ENCODE peak calls at places on chromosomes 4 and X, in five cellular contexts. P, E, Y, L and X are unnamed samples.

GRCh38 chrX:155148724-155149537 is 67.3 kb upstream of the VBP1 start:
- DNase-seq in Y (peak), E (peak), L (no peak), P (no peak), X (peak)

GRCh38 chrX:143171703-143172102 is 146.0 kb downstream of the SPANXN4 start:
- DNase-seq in E (no peak), P (no peak), Y (no peak), L (no peak), X (no peak)

GRCh38 chrX:44489515-44489914 is 53.1 kb downstream of the FUNDC1 start:
- DNase-seq in Y (no peak), E (no peak), P (no peak), L (no peak), X (no peak)

GRCh38 chr4:55543858-55544257 is 2.9 kb downstream of the CLOCK start:
- DNase-seq in Y (no peak), E (peak), L (no peak), P (peak), X (peak)

GRCh38 chr4:142566243-142566642 is 279.9 kb downstream of the INPP4B start:
- DNase-seq in P (no peak), E (no peak), Y (no peak), L (no peak), X (no peak)

GRCh38 chrX:12956704-12957541 is 18.0 kb upstream of the TMSB4X start:
- DNase-seq in P (peak), Y (no peak), E (peak), L (peak), X (peak)

GRCh38 chr4:16034010-16034829 is 49.6 kb downstream of the PROM1 start:
- DNase-seq in E (no peak), Y (peak), P (no peak), L (no peak), X (no peak)

GRCh38 chrX:104113237-104113965 is 1.1 kb downstream of the ZCCHC18 start:
- DNase-seq in E (peak), P (no peak), Y (peak), L (no peak), X (peak)

GRCh38 chrX:40663880-40664630 is 16.7 kb upstream of the CXorf38 start:
- DNase-seq in L (no peak), Y (no peak), E (peak), P (no peak), X (peak)

GRCh38 chrX:110389570-110389969 is 30.9 kb downstream of the RTL9 start:
- DNase-seq in E (no peak), P (no peak), Y (no peak), L (no peak), X (no peak)

DNA sequence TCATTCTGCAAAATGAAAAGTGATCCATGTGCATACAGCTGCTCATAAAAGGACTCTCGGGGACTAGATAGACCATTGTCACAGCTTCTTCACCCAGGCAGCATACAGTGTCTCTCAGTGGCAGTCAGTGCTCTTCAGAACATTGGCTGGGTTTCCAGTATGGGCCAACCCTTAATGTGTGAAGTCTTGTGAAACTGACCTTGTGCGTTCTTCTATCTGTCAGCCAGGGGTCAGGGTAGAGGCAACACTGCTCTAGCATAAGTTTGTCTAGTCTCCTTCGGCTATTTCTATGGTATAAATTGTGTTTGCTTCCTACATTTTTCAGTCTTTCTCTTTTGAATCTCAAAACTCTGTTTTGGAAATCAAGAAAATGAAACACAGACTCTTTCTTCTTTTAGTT is 37.0 kb upstream of the SMIM31 start:
- DNase-seq in Y (peak), E (no peak), L (no peak), P (no peak), X (no peak)
- TF ChIP-seq ZBTB33 in Y (no peak), E (no peak), L (no peak), P (no peak), X (no peak)

DNA sequence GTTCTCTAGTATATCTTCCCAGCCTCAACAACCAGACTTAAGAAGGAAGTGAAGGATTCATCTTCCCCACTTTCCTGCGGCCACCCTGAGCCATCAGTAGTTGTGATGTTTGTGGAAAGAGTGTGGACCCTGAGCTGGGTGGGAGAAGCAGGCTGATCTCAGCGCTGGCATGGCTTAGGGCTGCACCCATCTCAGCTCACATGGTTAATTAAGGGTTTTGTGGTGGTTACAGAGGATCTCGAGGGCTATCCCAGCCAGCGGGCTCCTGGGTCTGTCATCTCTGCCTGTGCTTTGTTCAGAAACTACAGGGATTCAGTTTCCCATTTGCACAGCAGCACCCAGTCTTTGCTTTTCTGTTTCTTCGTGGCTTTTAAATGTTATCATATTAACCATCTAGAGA is 163.4 kb downstream of the PTTG2 start:
- DNase-seq in Y (no peak), P (no peak), E (no peak), L (no peak), X (no peak)
- TF ChIP-seq ZBTB33 in Y (no peak), P (no peak), E (no peak), L (no peak), X (no peak)

GRCh38 chrX:70481871-70482270 is 37.2 kb downstream of the DLG3 start:
- DNase-seq in P (no peak), Y (no peak), L (no peak), E (no peak), X (no peak)
- TF ChIP-seq ZBTB33 in P (no peak), Y (no peak), L (no peak), E (no peak), X (no peak)

GRCh38 chr4:126271266-126271665 is 956.5 kb downstream of the FAT4 start:
- DNase-seq in E (no peak), L (no peak), Y (no peak), P (no peak), X (no peak)
- TF ChIP-seq ZBTB33 in E (no peak), L (no peak), Y (no peak), P (no peak), X (no peak)

DNA sequence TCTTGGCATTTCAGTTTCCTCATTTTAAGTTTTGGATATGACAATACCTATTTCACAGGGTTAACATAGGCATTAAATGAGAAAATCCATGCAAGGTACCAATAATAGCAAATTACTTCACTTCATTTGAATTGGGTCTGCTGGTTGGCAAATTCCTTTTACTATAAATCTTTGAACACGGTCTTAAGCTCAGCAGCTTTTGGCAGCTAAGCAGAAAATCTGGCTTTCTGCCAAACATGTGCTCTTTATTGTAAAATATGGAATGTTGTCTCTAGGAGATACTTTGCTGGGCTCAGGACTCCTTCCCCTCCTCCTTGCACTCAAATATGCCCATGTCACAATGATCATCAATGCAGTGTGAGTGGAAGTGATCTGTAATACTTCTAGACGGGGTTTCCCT is 16.8 kb upstream of the DMP1 start:
- DNase-seq in L (no peak), P (no peak), Y (no peak), E (no peak), X (peak)
- TF ChIP-seq ZBTB33 in L (no peak), P (no peak), Y (no peak), E (no peak), X (no peak)

GRCh38 chr4:21593268-21594002 is 355.1 kb downstream of the KCNIP4 start:
- DNase-seq in E (no peak), L (no peak), P (no peak), Y (no peak), X (peak)
- TF ChIP-seq ZBTB33 in E (no peak), L (no peak), P (no peak), Y (no peak), X (peak)

GRCh38 chr4:106201373-106201772 is 114.6 kb downstream of the TBCK start:
- DNase-seq in E (no peak), Y (peak), P (no peak), L (no peak), X (peak)

GRCh38 chr4:106194801-106195200 is 121.2 kb downstream of the TBCK start:
- DNase-seq in E (no peak), L (no peak), P (no peak), Y (no peak), X (no peak)

DNA sequence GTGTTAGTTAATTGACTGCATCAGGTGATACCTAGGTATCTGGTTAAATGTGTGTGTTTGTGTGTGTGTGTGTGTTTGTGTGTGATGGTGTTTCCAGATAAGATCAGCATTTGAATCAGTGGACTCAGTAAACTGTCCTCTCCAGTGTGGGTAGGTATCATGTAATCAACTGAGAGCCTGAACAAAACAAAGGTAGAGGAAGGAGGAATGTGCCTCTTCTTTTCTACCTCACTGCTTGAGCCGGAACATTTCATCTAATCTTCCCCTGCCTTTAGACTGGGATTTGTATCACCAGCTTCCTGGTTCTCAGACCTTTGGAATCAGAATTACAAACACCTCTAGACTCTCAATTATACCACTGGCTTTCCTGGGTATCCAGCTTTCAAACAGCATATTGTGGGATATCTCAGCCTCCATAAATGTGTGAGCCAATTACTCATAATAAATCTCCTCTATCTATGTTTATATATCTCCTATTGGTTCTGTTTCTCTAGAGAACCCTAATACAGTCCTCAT is 120.5 kb downstream of the TBCK start:
- DNase-seq in E (no peak), L (no peak), P (no peak), Y (no peak), X (no peak)
- TF ChIP-seq ZBTB33 in E (no peak), L (no peak), P (no peak), Y (no peak), X (no peak)

DNA sequence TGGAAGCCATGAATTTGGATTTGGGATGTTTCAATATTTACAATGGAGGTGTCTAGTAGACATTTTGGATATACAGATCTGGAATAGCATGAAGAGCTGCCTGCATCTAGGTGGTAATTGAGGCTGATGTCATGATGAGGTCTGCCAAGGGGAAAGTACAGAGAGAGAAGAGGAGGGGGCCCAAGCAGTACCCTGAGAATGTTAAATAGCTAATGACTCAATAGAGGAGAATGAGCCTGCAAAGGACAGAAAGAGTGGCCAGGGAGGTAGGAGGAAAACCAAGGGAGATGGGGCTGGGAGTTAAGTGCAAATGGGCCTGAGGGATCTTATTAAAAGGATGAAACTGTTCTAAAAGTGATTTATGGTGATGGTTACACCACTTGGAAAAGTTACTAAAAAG is 182.2 kb upstream of the KIT start:
- DNase-seq in Y (no peak), P (no peak), L (no peak), E (no peak), X (no peak)
- TF ChIP-seq ZBTB33 in Y (no peak), P (no peak), L (no peak), E (no peak), X (no peak)

GRCh38 chr4:40573593-40574311 is 55.9 kb downstream of the RBM47 start:
- DNase-seq in P (no peak), L (peak), E (no peak), Y (no peak), X (no peak)
- TF ChIP-seq ZBTB33 in P (no peak), L (no peak), E (no peak), Y (no peak), X (no peak)